ENCODE peak calls at places on chromosomes 2 and 18, in seven cellular contexts. P is DMS79; E is stimulated activated CD4-positive, alpha-beta T cell treated with anti-CD3 and anti-CD28 coated beads, Interleukin-15, amount 100 ng/mL, for 24 hours; O is activated CD8-positive, alpha-beta memory T cell treated with anti-CD3 and anti-CD28 coated beads for 24 hours; C is heart left ventricle; R is GM06990; J is uterus. K is an unnamed sample.
A peak's percentile ranks its signal among the peaks of the same experiment; 100 is the strongest.

GRCh38 chr18:79511271-79511670 is 115.5 kb downstream of the NFATC1 start:
- DNase-seq in P (no peak), E (peak; percentile 0), O (peak; percentile 49), C (no peak), R (no peak), J (peak; percentile 10), K (no peak)

GRCh38 chr2:114714316-114714715 is 271.9 kb downstream of the DPP10 start:
- DNase-seq in P (no peak), E (no peak), O (no peak), C (no peak), R (no peak), J (no peak), K (no peak)

GRCh38 chr2:42567806-42568429 is 514 bp upstream of the MTA3 start:
- DNase-seq in P (no peak), E (peak; percentile 15), O (peak; percentile 64), C (no peak), R (peak; percentile 70), J (peak; percentile 37), K (peak; percentile 46)

GRCh38 chr2:101518470-101519172 is 43.7 kb upstream of the RFX8 start:
- DNase-seq in P (peak; percentile 36), E (no peak), O (no peak), C (peak; percentile 49), R (no peak), J (peak; percentile 36), K (no peak)

GRCh38 chr2:194672994-194673393 is 984.0 kb upstream of the SLC39A10 start:
- DNase-seq in P (no peak), E (no peak), O (no peak), C (no peak), R (no peak), J (no peak), K (no peak)

GRCh38 chr18:26901020-26901419 is 35.5 kb upstream of the AQP4 start:
- DNase-seq in P (no peak), E (no peak), O (no peak), C (no peak), R (no peak), J (no peak), K (no peak)

GRCh38 chr18:8084160-8084559 is 517.0 kb downstream of the PTPRM start:
- DNase-seq in P (no peak), E (peak; percentile 5), O (no peak), C (peak; percentile 40), R (no peak), J (no peak), K (no peak)

GRCh38 chr2:191012845-191013616 is 940 bp downstream of the STAT1 start:
- DNase-seq in P (no peak), E (no peak), O (no peak), C (no peak), R (no peak), J (peak; percentile 23), K (no peak)

GRCh38 chr2:224400886-224401632 is 848 bp downstream of the FAM124B start:
- DNase-seq in P (no peak), E (peak; percentile 3), O (no peak), C (peak; percentile 40), R (no peak), J (no peak), K (no peak)

GRCh38 chr2:128724994-128725393 is 406.3 kb upstream of the HS6ST1 start:
- DNase-seq in P (no peak), E (no peak), O (no peak), C (no peak), R (no peak), J (no peak), K (no peak)

GRCh38 chr2:10185755-10186154 is 63.2 kb downstream of the RRM2 start:
- DNase-seq in P (no peak), E (no peak), O (no peak), C (no peak), R (no peak), J (no peak), K (no peak)

GRCh38 chr2:50401772-50402653 is 629.9 kb downstream of the NRXN1 start:
- DNase-seq in P (no peak), E (peak; percentile 38), O (no peak), C (no peak), R (no peak), J (no peak), K (peak; percentile 25)

GRCh38 chr18:63160172-63160995 is 159.2 kb downstream of the BCL2 start:
- DNase-seq in P (no peak), E (no peak), O (no peak), C (no peak), R (peak; percentile 61), J (no peak), K (no peak)

GRCh38 chr2:6231166-6231565 is 539.0 kb downstream of the SOX11 start:
- DNase-seq in P (no peak), E (no peak), O (no peak), C (no peak), R (no peak), J (no peak), K (no peak)

GRCh38 chr18:70188113-70188512 is 17.4 kb downstream of the RTTN start:
- DNase-seq in P (no peak), E (no peak), O (no peak), C (no peak), R (no peak), J (no peak), K (no peak)

GRCh38 chr2:30276455-30276911 is 45.1 kb downstream of the LBH start:
- DNase-seq in P (no peak), E (peak; percentile 42), O (peak; percentile 60), C (no peak), R (no peak), J (no peak), K (no peak)